ENCODE peak calls at places on chromosomes 1 and 21, in eight cellular contexts. C, J, T, Y, N, U, D and R are unnamed samples.

GRCh38 chr21:44874497-44875331 is 1.2 kb upstream of the PTTG1IP start:
- DNase-seq in U (no peak), T (peak), N (no peak), D (no peak), C (no peak), Y (peak), J (no peak), R (peak)

GRCh38 chr1:152036316-152037216 is at the start of gene S100A11:
- DNase-seq in U (peak), D (peak), Y (peak), T (peak), N (peak), C (peak), J (no peak), R (peak)

GRCh38 chr1:5575396-5576110 is 416.7 kb downstream of the NPHP4 start:
- DNase-seq in T (no peak), C (no peak), U (no peak), J (no peak), D (no peak), N (no peak), Y (no peak), R (no peak)

GRCh38 chr1:197736689-197737088 is 38.6 kb downstream of the DENND1B start:
- DNase-seq in U (peak), J (no peak), C (peak), Y (no peak), N (no peak), T (peak), D (peak), R (no peak)

GRCh38 chr1:109623601-109624161 is 4.0 kb downstream of the AMPD2 start:
- DNase-seq in T (no peak), N (no peak), Y (no peak), U (no peak), D (no peak), J (no peak), C (no peak), R (no peak)

GRCh38 chr21:44911384-44912157 is 9.1 kb downstream of the ITGB2 start:
- DNase-seq in D (no peak), U (no peak), Y (peak), T (no peak), J (no peak), C (no peak), N (no peak), R (peak)

GRCh38 chr1:21239181-21239580 is 51.1 kb downstream of the ECE1 start:
- DNase-seq in T (no peak), N (no peak), D (peak), J (no peak), U (peak), C (no peak), Y (no peak), R (no peak)

GRCh38 chr21:26169611-26170470 is 729 bp downstream of the APP start:
- DNase-seq in C (peak), T (peak), Y (peak), U (peak), D (peak), J (no peak), N (no peak), R (peak)

GRCh38 chr1:100627936-100628335 is 90.0 kb downstream of the GPR88 start:
- DNase-seq in N (no peak), J (no peak), Y (no peak), D (no peak), U (no peak), T (no peak), C (peak), R (no peak)

GRCh38 chr1:207058878-207059867 is 6.1 kb downstream of the PFKFB2 start:
- DNase-seq in C (no peak), T (no peak), J (no peak), N (no peak), U (no peak), D (no peak), Y (no peak), R (no peak)

GRCh38 chr21:29125199-29125598 is 5.2 kb upstream of the MAP3K7CL start:
- DNase-seq in N (no peak), T (no peak), Y (no peak), C (no peak), J (no peak), D (no peak), U (no peak), R (no peak)

GRCh38 chr21:36330904-36331303 is 10.9 kb downstream of the MORC3 start:
- DNase-seq in U (peak), N (no peak), C (peak), J (no peak), T (peak), Y (peak), D (peak), R (peak)

GRCh38 chr1:100582943-100583342 is 45.0 kb downstream of the GPR88 start:
- DNase-seq in N (no peak), T (no peak), U (no peak), J (no peak), Y (no peak), C (no peak), D (no peak), R (no peak)

GRCh38 chr1:97364086-97364485 is 556.7 kb downstream of the DPYD start:
- DNase-seq in N (no peak), T (peak), J (no peak), Y (no peak), U (peak), C (peak), D (peak), R (no peak)

GRCh38 chr1:43505077-43505780 is 25.5 kb upstream of the PTPRF start:
- DNase-seq in Y (no peak), D (no peak), U (no peak), C (no peak), T (no peak), J (no peak), N (no peak), R (no peak)

GRCh38 chr1:50970927-50971582 is 1.0 kb downstream of the CDKN2C start:
- DNase-seq in T (no peak), Y (no peak), U (peak), J (no peak), C (peak), N (no peak), D (peak), R (no peak)

GRCh38 chr21:46322351-46323226 is 1.1 kb downstream of the C21orf58 start:
- DNase-seq in U (no peak), J (no peak), T (peak), D (peak), N (no peak), C (peak), Y (no peak), R (no peak)

GRCh38 chr1:43463461-43463860 is 9.7 kb upstream of the HYI start:
- DNase-seq in C (no peak), D (no peak), T (peak), Y (no peak), J (no peak), N (no peak), U (no peak), R (no peak)